ENCODE peak calls at places on chromosomes 7 and 10, in five cellular contexts. U, G, C, J and K are unnamed samples.
A peak's percentile ranks its signal among the peaks of the same experiment; 100 is the strongest.

GRCh38 chr10:8596929-8597472 is 542.5 kb downstream of the GATA3 start:
- DNase-seq in J (no peak), U (no peak), G (no peak), C (no peak), K (no peak)

GRCh38 chr10:7634142-7634894 is 32.4 kb downstream of the ITIH5 start:
- DNase-seq in U (no peak), C (no peak), J (no peak), G (no peak), K (no peak)

GRCh38 chr7:122902751-122903495 is 16.7 kb upstream of the CADPS2 start:
- DNase-seq in U (no peak), J (no peak), C (no peak), G (no peak), K (peak; percentile 20)

GRCh38 chr10:15379043-15379442 is 8.0 kb upstream of the FAM171A1 start:
- DNase-seq in J (no peak), U (no peak), G (no peak), C (no peak), K (no peak)

GRCh38 chr10:14588084-14588937 is 186.4 kb downstream of the FAM107B start:
- DNase-seq in G (no peak), J (no peak), U (no peak), C (no peak), K (no peak)

GRCh38 chr10:131841131-131841661 is 59.6 kb upstream of the PPP2R2D start:
- DNase-seq in J (no peak), C (no peak), U (no peak), G (no peak), K (no peak)

GRCh38 chr7:81211617-81212016 is 292.8 kb upstream of the SEMA3C start:
- DNase-seq in C (no peak), J (no peak), G (no peak), U (no peak), K (no peak)

GRCh38 chr10:119933179-119933578 is 40.6 kb downstream of the SEC23IP start:
- DNase-seq in J (no peak), U (no peak), C (no peak), G (peak; percentile 9), K (peak; percentile 8)

GRCh38 chr7:102872460-102872859 is 40.3 kb upstream of the LRRC17 start:
- DNase-seq in G (no peak), J (no peak), C (no peak), U (no peak), K (no peak)

GRCh38 chr10:75283150-75284096 is 47.7 kb upstream of the COMTD1 start:
- DNase-seq in U (no peak), C (peak; percentile 34), J (no peak), G (no peak), K (no peak)

GRCh38 chr10:52032681-52033629 is 281.1 kb upstream of the DKK1 start:
- DNase-seq in U (no peak), C (no peak), G (no peak), J (no peak), K (no peak)

GRCh38 chr7:745431-745980 is 18.4 kb upstream of the PRKAR1B start:
- DNase-seq in J (no peak), U (no peak), C (no peak), G (no peak), K (no peak)

GRCh38 chr7:130961128-130961601 is 227.2 kb upstream of the KLF14 start:
- DNase-seq in G (no peak), C (no peak), J (no peak), U (no peak), K (no peak)

DNA sequence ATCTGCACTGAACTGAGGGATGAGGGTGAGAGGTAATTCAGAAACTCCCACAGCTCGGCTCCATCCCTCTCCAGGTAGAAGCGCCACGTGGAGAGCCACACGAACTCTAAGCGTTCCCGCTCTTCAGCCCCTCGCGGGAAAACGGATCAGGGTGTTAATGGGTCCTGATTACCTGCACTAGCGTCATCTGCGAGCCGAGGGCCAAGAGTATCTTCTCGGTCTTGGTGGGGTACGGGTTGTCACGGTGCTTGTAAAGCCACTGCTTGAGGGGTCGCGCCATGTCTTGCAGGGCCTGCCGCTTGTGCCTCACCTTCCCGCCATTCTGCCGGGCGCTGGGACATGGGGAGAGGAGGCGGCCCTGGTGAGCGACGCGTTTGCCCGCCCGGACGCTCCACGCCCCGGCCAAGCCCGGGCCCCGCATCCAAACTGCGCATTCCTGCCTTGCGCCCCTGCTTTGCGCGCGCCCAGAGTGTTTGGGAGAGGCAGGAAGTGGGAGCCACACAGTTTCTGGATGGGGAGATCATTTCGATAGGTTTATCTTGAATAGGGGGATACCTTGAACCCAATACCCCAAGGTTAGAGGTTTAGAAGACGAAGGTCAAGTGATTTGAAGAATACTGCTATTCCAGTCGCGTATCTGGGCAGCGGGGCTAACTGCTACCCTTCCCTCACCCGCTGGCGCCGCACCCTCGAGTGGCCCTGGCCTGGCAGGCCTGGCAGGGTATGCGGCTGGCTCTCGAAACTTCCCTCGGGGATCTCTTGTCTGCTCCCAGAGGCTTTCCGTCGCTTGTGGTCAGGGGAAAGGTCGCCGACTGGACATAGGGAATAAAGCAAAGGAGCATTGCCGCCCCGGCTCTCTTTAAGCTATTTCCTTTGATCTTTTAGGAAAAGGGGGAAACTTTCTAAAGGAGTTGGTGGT is 4.2 kb downstream of the MKX start:
- DNase-seq in U (peak; percentile 23), J (no peak), G (no peak), C (peak; percentile 46), K (no peak)
- H3K4me3 ChIP-seq in U (peak overlapping the region; percentile 77), J (peak overlapping the region; percentile 87), G (no peak overlapping the region), C (no peak overlapping the region), K (no peak overlapping the region)

DNA sequence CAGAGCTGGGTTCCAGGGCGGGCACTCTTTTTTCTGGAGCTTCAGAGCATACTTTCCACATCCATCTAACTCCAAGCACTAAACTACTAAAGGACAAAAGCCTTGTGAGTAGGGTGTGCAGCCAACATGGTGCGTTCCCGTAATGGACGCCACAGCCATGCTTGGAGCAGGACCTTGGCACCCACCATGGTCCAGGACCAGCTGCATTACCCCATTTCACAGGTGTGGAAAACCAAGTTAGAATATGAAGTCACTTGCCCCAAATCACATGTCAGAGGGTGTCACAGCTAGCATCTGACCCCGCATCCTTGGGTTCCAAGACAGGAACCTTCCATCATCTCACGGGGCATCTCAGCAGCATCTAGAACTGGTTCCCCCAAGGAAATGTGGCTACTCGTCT is 112.4 kb downstream of the SMURF1 start:
- DNase-seq in J (no peak), G (no peak), C (no peak), U (no peak), K (no peak)
- H3K36me3 ChIP-seq in J (peaks cover 94% of the 10 kb centered on the region), G (peaks cover 86% of the 10 kb centered on the region), C (peaks cover 79% of the 10 kb centered on the region), U (peaks cover 27% of the 10 kb centered on the region), K (peaks cover 77% of the 10 kb centered on the region)

GRCh38 chr7:30911561-30911969 is at the start of gene AQP1:
- DNase-seq in J (peak; percentile 88), G (peak; percentile 36), U (peak; percentile 90), C (peak; percentile 61), K (peak; percentile 79)
- H3K4me3 ChIP-seq in J (peak within 1 kb of the TSS; percentile 59), G (no peak within 1 kb of the TSS), U (peak within 1 kb of the TSS; percentile 82), C (no peak within 1 kb of the TSS), K (no peak within 1 kb of the TSS)

DNA sequence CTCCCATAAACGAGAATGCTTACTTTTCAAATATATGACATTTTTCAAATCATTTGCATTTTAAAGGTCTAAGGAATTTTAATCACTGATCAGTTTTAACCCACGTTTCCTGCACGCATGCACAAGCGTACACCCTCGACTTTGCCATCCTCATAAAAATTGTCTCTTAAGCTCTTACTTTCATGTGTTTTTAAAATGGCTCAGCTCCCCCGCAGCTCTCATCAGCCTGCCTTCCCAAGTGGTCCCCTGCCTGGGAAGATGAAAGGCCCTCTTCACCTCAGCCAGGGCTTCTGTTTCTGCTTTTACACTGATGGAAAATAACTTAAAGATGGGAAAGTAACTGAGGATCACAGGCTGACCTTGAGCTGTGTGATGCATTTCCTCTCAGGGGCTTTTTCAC is 131.6 kb upstream of the LSM8 start:
- DNase-seq in U (no peak), G (no peak), C (no peak), J (no peak), K (no peak)
- H3K36me3 ChIP-seq in U (no peaks in the 10 kb centered on the region), G (no peaks in the 10 kb centered on the region), C (no peaks in the 10 kb centered on the region), J (no peaks in the 10 kb centered on the region), K (no peaks in the 10 kb centered on the region)